ENCODE peak calls at places on chromosomes 12 and 14, in seven cellular contexts. K is PC-3, I is fibroblast of lung, P is mammary epithelial cell, Q is SK-N-SH, U is neural progenitor cell, Z is endothelial cell of umbilical vein. G is an unnamed sample.

GRCh38 chr12:46503637-46504036 is 131.1 kb upstream of the SLC38A2 start:
- DNase-seq in K (no peak), I (no peak), P (peak), Q (no peak), U (no peak), Z (no peak), G (no peak)

GRCh38 chr12:86801439-86801838 is 545.2 kb upstream of the MGAT4C start:
- DNase-seq in K (peak), I (no peak), P (peak), Q (no peak), U (no peak), Z (no peak), G (no peak)

GRCh38 chr12:18502422-18502821 is 235.4 kb downstream of the PLCZ1 start:
- DNase-seq in K (peak), I (no peak), P (no peak), Q (no peak), U (no peak), Z (no peak), G (no peak)

GRCh38 chr12:82745062-82745461 is 58.4 kb downstream of the TMTC2 start:
- DNase-seq in K (no peak), I (no peak), P (no peak), Q (peak), U (no peak), Z (no peak), G (no peak)

GRCh38 chr12:7395950-7396349 is 48.0 kb downstream of the CD163L1 start:
- DNase-seq in K (no peak), I (no peak), P (no peak), Q (no peak), U (no peak), Z (peak), G (no peak)

GRCh38 chr14:68891851-68892660 is 87.0 kb downstream of the ACTN1 start:
- DNase-seq in K (peak), I (peak), P (peak), Q (no peak), U (no peak), Z (no peak), G (peak)

GRCh38 chr14:40656301-40656700 is 950.4 kb upstream of the LRFN5 start:
- DNase-seq in K (no peak), I (no peak), P (no peak), Q (no peak), U (no peak), Z (no peak), G (no peak)

GRCh38 chr12:90100619-90101018 is 392.0 kb upstream of the ATP2B1 start:
- DNase-seq in K (peak), I (no peak), P (no peak), Q (no peak), U (no peak), Z (peak), G (no peak)

GRCh38 chr12:101819467-101819866 is 11.3 kb downstream of the GNPTAB start:
- DNase-seq in K (no peak), I (no peak), P (no peak), Q (no peak), U (no peak), Z (no peak), G (no peak)

GRCh38 chr12:25052191-25053020 is 103.5 kb upstream of the BCAT1 start:
- DNase-seq in K (no peak), I (no peak), P (no peak), Q (no peak), U (no peak), Z (no peak), G (no peak)

GRCh38 chr14:30906752-30907658 is 32.6 kb downstream of the COCH start:
- DNase-seq in K (peak), I (peak), P (peak), Q (peak), U (no peak), Z (peak), G (no peak)

GRCh38 chr14:23364604-23365352 is at the start of gene EFS:
- DNase-seq in K (no peak), I (peak), P (no peak), Q (peak), U (peak), Z (no peak), G (peak)

GRCh38 chr12:124681779-124682391 is 114.5 kb upstream of the NCOR2 start:
- DNase-seq in K (peak), I (peak), P (peak), Q (no peak), U (no peak), Z (peak), G (peak)

GRCh38 chr12:117012189-117012805 is 86.9 kb downstream of the TESC start:
- DNase-seq in K (no peak), I (peak), P (peak), Q (no peak), U (no peak), Z (no peak), G (peak)

GRCh38 chr14:50388256-50388931 is 8.3 kb downstream of the CDKL1 start:
- DNase-seq in K (no peak), I (no peak), P (no peak), Q (no peak), U (peak), Z (peak), G (no peak)

GRCh38 chr14:53384073-53384472 is 230.9 kb upstream of the DDHD1 start:
- DNase-seq in K (no peak), I (no peak), P (peak), Q (no peak), U (no peak), Z (no peak), G (no peak)

GRCh38 chr14:59377991-59378720 is 87.0 kb downstream of the GPR135 start:
- DNase-seq in K (no peak), I (no peak), P (no peak), Q (no peak), U (no peak), Z (no peak), G (no peak)

GRCh38 chr14:42047421-42048045 is 440.9 kb downstream of the LRFN5 start:
- DNase-seq in K (peak), I (peak), P (no peak), Q (no peak), U (no peak), Z (no peak), G (peak)

GRCh38 chr14:74501135-74501614 is 7.6 kb downstream of the ISCA2 start:
- DNase-seq in K (peak), I (peak), P (peak), Q (peak), U (peak), Z (peak), G (peak)

GRCh38 chr12:128966411-128966810 is 113.1 kb downstream of the GLT1D1 start:
- DNase-seq in K (no peak), I (no peak), P (no peak), Q (no peak), U (no peak), Z (no peak), G (no peak)

GRCh38 chr14:36556811-36557433 is 25.5 kb downstream of the NKX2-8 start:
- DNase-seq in K (peak), I (peak), P (no peak), Q (peak), U (peak), Z (peak), G (no peak)

GRCh38 chr14:90140956-90141316 is 79.1 kb downstream of the KCNK13 start:
- DNase-seq in K (peak), I (no peak), P (no peak), Q (no peak), U (no peak), Z (peak), G (peak)

GRCh38 chr12:66118240-66118891 is 12.2 kb downstream of the LLPH start:
- DNase-seq in K (no peak), I (no peak), P (peak), Q (no peak), U (no peak), Z (no peak), G (peak)

GRCh38 chr14:72478397-72479025 is 415.4 kb downstream of the DPF3 start:
- DNase-seq in K (no peak), I (no peak), P (no peak), Q (no peak), U (no peak), Z (no peak), G (no peak)

GRCh38 chr14:72471346-72471745 is 422.6 kb downstream of the DPF3 start:
- DNase-seq in K (peak), I (no peak), P (peak), Q (no peak), U (no peak), Z (no peak), G (no peak)

GRCh38 chr14:72476657-72477499 is 417.0 kb downstream of the DPF3 start:
- DNase-seq in K (no peak), I (peak), P (peak), Q (no peak), U (no peak), Z (no peak), G (peak)

DNA sequence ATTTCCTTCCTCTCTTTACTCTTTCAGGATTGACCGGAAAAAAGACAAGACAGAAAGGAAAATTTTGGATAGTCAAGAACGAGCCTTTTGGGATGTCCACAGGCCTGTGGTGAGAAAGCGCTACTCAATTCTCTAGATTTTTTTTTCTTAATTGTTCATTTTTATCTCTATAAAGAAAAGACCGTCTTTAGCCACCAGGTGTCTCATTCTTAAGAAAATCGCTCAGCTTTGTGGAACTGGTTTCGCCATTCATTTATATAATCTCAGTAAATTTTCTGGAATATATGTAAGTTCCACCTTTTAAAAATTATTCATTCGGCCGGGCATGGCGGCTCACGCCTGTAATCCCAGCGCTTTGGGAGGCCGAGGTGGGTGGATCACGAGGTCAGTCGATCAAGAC is 421.1 kb downstream of the DPF3 start:
- DNase-seq in K (peak), I (peak), P (no peak), Q (no peak), U (no peak), Z (no peak), G (no peak)
- TF ChIP-seq CTCF in K (peak), I (peak), P (no peak), Q (peak), U (peak), Z (no peak), G (no peak)

DNA sequence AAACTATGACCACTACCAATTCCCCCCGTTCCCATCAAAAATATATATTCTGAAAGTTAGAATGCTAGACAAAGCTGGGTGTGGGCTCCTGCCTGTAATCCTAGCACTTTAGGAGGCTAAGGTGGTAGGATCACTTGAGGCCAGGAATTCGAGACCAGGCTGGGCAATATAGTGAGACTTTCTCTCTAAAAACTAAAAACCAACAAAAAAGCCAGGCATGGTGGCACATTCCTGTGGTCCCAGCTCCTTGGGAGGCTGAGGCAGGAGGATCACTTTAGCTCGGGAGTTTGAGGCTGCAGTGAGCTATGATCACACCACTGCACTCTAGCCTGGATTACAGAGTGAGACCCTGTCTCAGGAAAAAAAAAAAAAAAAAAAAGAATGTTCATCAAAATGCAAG is 48.8 kb upstream of the COL2A1 start:
- DNase-seq in K (no peak), I (no peak), P (no peak), Q (no peak), U (no peak), Z (no peak), G (no peak)
- H2AFZ ChIP-seq in K (no peak), I (no peak), P (no peak), Q (no peak), U (no peak), Z (no peak), G (no peak)

GRCh38 chr12:62635630-62636029 is 169.0 kb downstream of the MON2 start:
- DNase-seq in K (no peak), I (no peak), P (no peak), Q (no peak), U (no peak), Z (no peak), G (no peak)

GRCh38 chr12:62629971-62630739 is 163.5 kb downstream of the MON2 start:
- DNase-seq in K (no peak), I (no peak), P (no peak), Q (no peak), U (no peak), Z (no peak), G (no peak)

GRCh38 chr12:62629413-62629812 is 162.8 kb downstream of the MON2 start:
- DNase-seq in K (no peak), I (no peak), P (no peak), Q (no peak), U (peak), Z (no peak), G (no peak)

GRCh38 chr12:62632521-62632920 is 165.9 kb downstream of the MON2 start:
- DNase-seq in K (no peak), I (peak), P (no peak), Q (peak), U (peak), Z (peak), G (peak)

GRCh38 chr12:62631531-62632520 is 165.2 kb downstream of the MON2 start:
- DNase-seq in K (no peak), I (peak), P (peak), Q (peak), U (peak), Z (peak), G (peak)
- H3K4me2 ChIP-seq in K (peak), I (peak), P (peak), Q (peak), U (peak), Z (peak), G (peak)

GRCh38 chr12:112112423-112113132 is 4.0 kb upstream of the NAA25 start:
- DNase-seq in K (peak), I (no peak), P (peak), Q (no peak), U (no peak), Z (no peak), G (no peak)
- TF ChIP-seq CTCF in K (no peak), I (no peak), P (peak), Q (no peak), U (no peak), Z (no peak), G (no peak)

GRCh38 chr14:55537782-55538181 is 42.2 kb upstream of the KTN1 start:
- DNase-seq in K (no peak), I (no peak), P (no peak), Q (no peak), U (no peak), Z (no peak), G (no peak)
- H2AFZ ChIP-seq in K (no peak), I (no peak), P (no peak), Q (no peak), U (no peak), Z (no peak), G (no peak)

DNA sequence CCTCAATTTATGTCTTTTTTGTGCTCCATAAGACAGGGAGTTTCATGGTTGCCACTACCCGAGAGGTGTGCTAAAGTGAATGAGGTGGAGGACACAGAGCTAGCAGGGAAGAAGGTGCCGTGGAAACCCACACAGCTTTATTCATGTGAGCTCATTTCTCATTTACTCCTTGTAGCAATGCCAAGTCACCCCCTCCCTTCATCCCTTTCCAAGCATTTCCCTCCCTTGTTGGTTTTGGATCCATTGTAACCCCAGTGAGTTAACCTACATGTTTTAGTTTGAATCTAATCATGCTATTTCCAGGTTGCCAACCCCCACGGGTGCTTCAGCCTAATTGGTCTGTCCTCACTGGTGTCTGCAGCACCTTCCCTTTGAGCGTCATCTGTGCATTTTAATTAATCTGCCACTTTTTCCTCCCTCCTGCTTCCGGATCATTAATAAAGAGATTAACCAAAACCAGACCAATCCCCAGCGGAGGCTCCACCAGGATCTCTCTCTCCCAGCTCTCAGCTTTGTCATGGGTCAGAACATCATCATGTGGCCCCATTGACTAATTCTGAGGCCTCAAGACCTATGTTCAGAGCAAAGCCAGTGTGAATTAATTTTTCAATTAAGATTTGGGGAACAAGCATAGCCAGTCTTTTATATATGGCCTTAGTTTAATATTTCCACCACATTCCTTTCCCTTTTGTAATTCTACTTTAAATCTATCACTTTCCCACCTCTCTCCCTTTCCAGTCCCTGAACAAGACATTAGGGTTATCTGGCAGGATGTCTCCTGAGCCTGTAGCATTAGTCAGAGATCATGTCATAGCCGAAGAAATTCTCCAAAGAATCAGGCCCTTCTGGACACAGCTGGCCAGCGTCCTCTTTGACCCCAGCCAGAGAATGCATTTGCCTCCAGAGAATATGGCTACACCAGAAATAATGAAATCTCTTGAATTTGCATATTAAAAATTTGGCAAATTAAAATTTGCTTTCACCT is 56.4 kb downstream of the NTF3 start:
- DNase-seq in K (no peak), I (peak), P (no peak), Q (no peak), U (no peak), Z (peak), G (peak)
- H3K4me2 ChIP-seq in K (no peak), I (no peak), P (no peak), Q (no peak), U (no peak), Z (no peak), G (peak)

DNA sequence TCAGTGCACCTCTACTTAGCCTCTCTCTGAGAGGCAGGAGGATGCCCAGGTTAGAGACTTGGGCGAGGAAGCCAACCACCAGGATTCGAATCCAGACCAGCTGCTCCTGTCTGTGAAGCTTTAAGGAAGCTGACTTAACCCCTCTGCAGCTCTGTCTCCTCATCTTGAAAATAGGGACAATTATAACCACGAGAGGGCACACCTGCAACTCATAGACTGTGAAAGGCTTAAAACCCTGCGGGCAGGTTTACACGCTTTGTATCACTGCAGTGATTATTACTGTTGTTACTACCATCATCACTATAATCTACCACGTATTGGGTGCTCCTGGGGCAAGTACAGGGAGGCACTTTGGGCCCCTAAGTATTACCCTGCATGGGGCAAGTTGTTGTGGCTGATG is 379.8 kb downstream of the VRK1 start:
- DNase-seq in K (peak), I (no peak), P (peak), Q (peak), U (peak), Z (no peak), G (no peak)
- TF ChIP-seq CTCF in K (peak), I (no peak), P (no peak), Q (peak), U (peak), Z (no peak), G (no peak)